ENCODE peak calls at places on chromosomes 16 and 17, in nine cellular contexts. One of them, this sample, is unnamed.

GRCh38 chr17:45384800-45385262 is 47.8 kb downstream of the ARHGAP27 start:
- DNase-seq in mucosa of descending colon: no peak
- DNase-seq in tibial artery: no peak
- DNase-seq in bronchial epithelial cell: no peak
- DNase-seq in IMR-90: no peak
- DNase-seq in fibroblast of pulmonary artery: no peak
- DNase-seq in tibial nerve: no peak
- DNase-seq in CD8-positive, alpha-beta T cell: no peak
- DNase-seq in MM.1S: no peak
- DNase-seq in this sample: no peak

GRCh38 chr17:34361478-34362061 is 1.5 kb downstream of the CCL1 start:
- DNase-seq in fibroblast of pulmonary artery: peak
- DNase-seq in IMR-90: peak
- DNase-seq in tibial nerve: peak
- DNase-seq in CD8-positive, alpha-beta T cell: peak
- DNase-seq in bronchial epithelial cell: peak
- DNase-seq in tibial artery: peak
- DNase-seq in mucosa of descending colon: peak
- DNase-seq in MM.1S: peak
- DNase-seq in this sample: peak

GRCh38 chr17:37605813-37606505 is 3.3 kb downstream of the SYNRG start:
- DNase-seq in fibroblast of pulmonary artery: no peak
- DNase-seq in IMR-90: no peak
- DNase-seq in bronchial epithelial cell: no peak
- DNase-seq in tibial nerve: no peak
- DNase-seq in CD8-positive, alpha-beta T cell: peak
- DNase-seq in tibial artery: no peak
- DNase-seq in mucosa of descending colon: no peak
- DNase-seq in MM.1S: peak
- DNase-seq in this sample: peak

GRCh38 chr16:48277158-48277557 is 29.8 kb upstream of the ABCC11 start:
- DNase-seq in MM.1S: no peak
- DNase-seq in mucosa of descending colon: peak
- DNase-seq in CD8-positive, alpha-beta T cell: no peak
- DNase-seq in tibial nerve: no peak
- DNase-seq in tibial artery: no peak
- DNase-seq in IMR-90: no peak
- DNase-seq in fibroblast of pulmonary artery: no peak
- DNase-seq in bronchial epithelial cell: peak
- DNase-seq in this sample: no peak

GRCh38 chr16:66604376-66605176 is at the start of gene CMTM3:
- DNase-seq in tibial artery: peak
- DNase-seq in bronchial epithelial cell: no peak
- DNase-seq in MM.1S: peak
- DNase-seq in fibroblast of pulmonary artery: peak
- DNase-seq in CD8-positive, alpha-beta T cell: peak
- DNase-seq in tibial nerve: peak
- DNase-seq in mucosa of descending colon: peak
- DNase-seq in IMR-90: peak
- DNase-seq in this sample: peak

GRCh38 chr16:47719713-47720112 is 258.6 kb downstream of the PHKB start:
- DNase-seq in MM.1S: no peak
- DNase-seq in bronchial epithelial cell: no peak
- DNase-seq in fibroblast of pulmonary artery: no peak
- DNase-seq in IMR-90: no peak
- DNase-seq in CD8-positive, alpha-beta T cell: no peak
- DNase-seq in mucosa of descending colon: no peak
- DNase-seq in tibial artery: no peak
- DNase-seq in tibial nerve: no peak
- DNase-seq in this sample: no peak

GRCh38 chr17:9151091-9151490 is 129.8 kb downstream of the NTN1 start:
- DNase-seq in CD8-positive, alpha-beta T cell: no peak
- DNase-seq in mucosa of descending colon: no peak
- DNase-seq in MM.1S: no peak
- DNase-seq in tibial nerve: no peak
- DNase-seq in tibial artery: no peak
- DNase-seq in bronchial epithelial cell: no peak
- DNase-seq in fibroblast of pulmonary artery: no peak
- DNase-seq in IMR-90: no peak
- DNase-seq in this sample: no peak

GRCh38 chr16:19886061-19886792 is 1.6 kb upstream of the GPRC5B start:
- DNase-seq in tibial artery: peak
- DNase-seq in fibroblast of pulmonary artery: peak
- DNase-seq in tibial nerve: peak
- DNase-seq in IMR-90: peak
- DNase-seq in bronchial epithelial cell: peak
- DNase-seq in MM.1S: peak
- DNase-seq in mucosa of descending colon: peak
- DNase-seq in CD8-positive, alpha-beta T cell: peak
- DNase-seq in this sample: peak

GRCh38 chr16:13077816-13078215 is 176.4 kb downstream of the SHISA9 start:
- DNase-seq in MM.1S: no peak
- DNase-seq in CD8-positive, alpha-beta T cell: no peak
- DNase-seq in fibroblast of pulmonary artery: no peak
- DNase-seq in bronchial epithelial cell: no peak
- DNase-seq in tibial nerve: no peak
- DNase-seq in tibial artery: no peak
- DNase-seq in IMR-90: no peak
- DNase-seq in mucosa of descending colon: no peak
- DNase-seq in this sample: no peak

GRCh38 chr17:48307814-48308411 is 122.1 kb downstream of the SKAP1 start:
- DNase-seq in MM.1S: peak
- DNase-seq in CD8-positive, alpha-beta T cell: peak
- DNase-seq in IMR-90: peak
- DNase-seq in fibroblast of pulmonary artery: peak
- DNase-seq in tibial nerve: no peak
- DNase-seq in tibial artery: peak
- DNase-seq in mucosa of descending colon: peak
- DNase-seq in bronchial epithelial cell: peak
- DNase-seq in this sample: peak

GRCh38 chr17:57401556-57402488 is 145.5 kb downstream of the MSI2 start:
- DNase-seq in mucosa of descending colon: no peak
- DNase-seq in IMR-90: no peak
- DNase-seq in tibial nerve: no peak
- DNase-seq in MM.1S: no peak
- DNase-seq in bronchial epithelial cell: no peak
- DNase-seq in tibial artery: no peak
- DNase-seq in fibroblast of pulmonary artery: no peak
- DNase-seq in CD8-positive, alpha-beta T cell: no peak
- DNase-seq in this sample: no peak

GRCh38 chr17:43994272-43995149 is 9.9 kb upstream of the NAGS start:
- DNase-seq in mucosa of descending colon: peak
- DNase-seq in tibial artery: peak
- DNase-seq in IMR-90: peak
- DNase-seq in tibial nerve: no peak
- DNase-seq in bronchial epithelial cell: no peak
- DNase-seq in CD8-positive, alpha-beta T cell: peak
- DNase-seq in fibroblast of pulmonary artery: peak
- DNase-seq in MM.1S: peak
- DNase-seq in this sample: peak

GRCh38 chr16:75264999-75265910 is 13.8 kb upstream of the BCAR1 start:
- DNase-seq in CD8-positive, alpha-beta T cell: no peak
- DNase-seq in IMR-90: no peak
- DNase-seq in MM.1S: no peak
- DNase-seq in fibroblast of pulmonary artery: no peak
- DNase-seq in mucosa of descending colon: peak
- DNase-seq in tibial artery: peak
- DNase-seq in bronchial epithelial cell: no peak
- DNase-seq in tibial nerve: no peak
- DNase-seq in this sample: no peak

DNA sequence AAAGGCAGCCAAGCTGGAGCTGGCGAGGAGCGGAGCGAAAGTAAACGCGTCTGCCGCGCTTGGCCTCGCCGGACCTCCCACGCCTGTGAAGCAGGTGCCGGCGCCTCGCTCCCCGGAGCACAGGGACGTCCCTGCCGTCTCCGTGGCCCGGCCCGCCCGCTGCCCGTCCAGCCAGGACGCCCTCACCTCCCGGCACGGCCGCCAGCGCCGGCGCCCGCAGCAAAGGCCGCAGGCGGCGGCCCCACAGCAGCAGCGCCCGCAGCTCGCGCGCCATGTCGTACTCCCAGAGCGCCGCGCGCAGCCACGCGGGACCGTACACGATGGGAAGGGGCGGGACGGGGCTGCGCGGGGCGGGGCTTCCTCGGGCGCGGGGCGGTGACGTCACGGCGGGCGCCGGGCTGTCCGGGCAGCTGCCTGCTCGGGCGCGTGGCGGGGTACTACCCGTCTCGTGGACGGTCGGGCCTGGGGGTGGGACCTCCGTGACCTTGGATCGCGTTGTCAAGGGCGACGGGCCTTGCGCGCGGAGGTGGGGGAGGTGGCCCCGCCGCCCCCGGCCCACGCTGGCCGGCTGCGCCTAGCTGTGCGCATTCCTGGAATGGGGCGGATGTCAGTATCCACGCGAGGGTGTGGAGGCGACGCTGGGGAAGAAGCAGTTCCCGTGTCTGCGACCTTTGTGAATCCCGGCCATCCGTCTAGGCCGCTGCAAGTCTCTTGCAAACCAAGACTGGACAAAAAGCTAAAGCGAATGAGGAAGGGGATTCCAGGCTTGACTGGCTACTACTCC is at the start of gene TRAP1:
- DNase-seq in IMR-90: peak
- DNase-seq in fibroblast of pulmonary artery: peak
- DNase-seq in CD8-positive, alpha-beta T cell: peak
- DNase-seq in MM.1S: peak
- DNase-seq in mucosa of descending colon: peak
- DNase-seq in bronchial epithelial cell: peak
- DNase-seq in tibial nerve: peak
- DNase-seq in tibial artery: peak
- DNase-seq in this sample: peak
- H3K4me3 ChIP-seq in IMR-90: peak
- H3K4me3 ChIP-seq in fibroblast of pulmonary artery: peak
- H3K4me3 ChIP-seq in CD8-positive, alpha-beta T cell: peak
- H3K4me3 ChIP-seq in MM.1S: peak
- H3K4me3 ChIP-seq in mucosa of descending colon: peak
- H3K4me3 ChIP-seq in bronchial epithelial cell: peak
- H3K4me3 ChIP-seq in tibial nerve: peak
- H3K4me3 ChIP-seq in tibial artery: peak
- H3K4me3 ChIP-seq in this sample: peak

DNA sequence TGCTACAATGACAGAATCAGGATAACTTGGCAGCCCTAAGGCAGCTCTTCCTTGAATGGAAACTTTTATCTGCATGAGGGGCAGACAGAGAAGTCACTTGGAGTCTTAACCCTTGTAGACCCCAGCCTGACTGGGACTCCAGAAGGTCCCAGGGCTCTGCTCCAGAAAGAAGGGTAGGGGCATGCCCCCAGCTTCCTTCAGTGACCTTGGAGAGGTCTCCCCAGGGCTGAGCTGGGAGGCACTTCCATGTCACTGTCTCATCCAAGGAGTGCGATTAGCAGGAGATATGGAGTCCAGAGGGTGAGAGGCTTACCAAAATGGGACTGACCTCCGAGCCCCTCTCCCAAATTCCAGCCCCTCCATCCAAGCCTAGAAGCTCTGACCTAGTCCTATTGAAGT is 3.4 kb upstream of the NLRC5 start:
- DNase-seq in fibroblast of pulmonary artery: no peak
- DNase-seq in bronchial epithelial cell: no peak
- DNase-seq in tibial nerve: no peak
- DNase-seq in MM.1S: no peak
- DNase-seq in CD8-positive, alpha-beta T cell: no peak
- DNase-seq in mucosa of descending colon: no peak
- DNase-seq in tibial artery: peak
- DNase-seq in IMR-90: no peak
- DNase-seq in this sample: no peak
- H3K4me3 ChIP-seq in fibroblast of pulmonary artery: no peak
- H3K4me3 ChIP-seq in bronchial epithelial cell: no peak
- H3K4me3 ChIP-seq in tibial nerve: no peak
- H3K4me3 ChIP-seq in MM.1S: no peak
- H3K4me3 ChIP-seq in CD8-positive, alpha-beta T cell: no peak
- H3K4me3 ChIP-seq in mucosa of descending colon: no peak
- H3K4me3 ChIP-seq in tibial artery: no peak
- H3K4me3 ChIP-seq in IMR-90: no peak
- H3K4me3 ChIP-seq in this sample: no peak

GRCh38 chr16:49500211-49500610 is 126.6 kb downstream of the C16orf78 start:
- DNase-seq in tibial artery: peak
- DNase-seq in fibroblast of pulmonary artery: no peak
- DNase-seq in IMR-90: no peak
- DNase-seq in MM.1S: no peak
- DNase-seq in mucosa of descending colon: no peak
- DNase-seq in tibial nerve: no peak
- DNase-seq in CD8-positive, alpha-beta T cell: no peak
- DNase-seq in bronchial epithelial cell: no peak
- DNase-seq in this sample: no peak
- H3K4me3 ChIP-seq in tibial artery: no peak
- H3K4me3 ChIP-seq in fibroblast of pulmonary artery: no peak
- H3K4me3 ChIP-seq in IMR-90: no peak
- H3K4me3 ChIP-seq in MM.1S: no peak
- H3K4me3 ChIP-seq in mucosa of descending colon: no peak
- H3K4me3 ChIP-seq in tibial nerve: no peak
- H3K4me3 ChIP-seq in CD8-positive, alpha-beta T cell: no peak
- H3K4me3 ChIP-seq in bronchial epithelial cell: no peak
- H3K4me3 ChIP-seq in this sample: no peak

GRCh38 chr17:42522798-42523278 is 13.2 kb upstream of the NAGLU start:
- DNase-seq in mucosa of descending colon: peak
- DNase-seq in tibial artery: no peak
- DNase-seq in CD8-positive, alpha-beta T cell: no peak
- DNase-seq in fibroblast of pulmonary artery: no peak
- DNase-seq in tibial nerve: no peak
- DNase-seq in IMR-90: no peak
- DNase-seq in bronchial epithelial cell: no peak
- DNase-seq in MM.1S: no peak
- DNase-seq in this sample: no peak

GRCh38 chr17:42521036-42521435 is 15.0 kb upstream of the NAGLU start:
- DNase-seq in CD8-positive, alpha-beta T cell: no peak
- DNase-seq in MM.1S: no peak
- DNase-seq in bronchial epithelial cell: no peak
- DNase-seq in IMR-90: no peak
- DNase-seq in tibial artery: no peak
- DNase-seq in mucosa of descending colon: peak
- DNase-seq in tibial nerve: no peak
- DNase-seq in fibroblast of pulmonary artery: no peak
- DNase-seq in this sample: no peak

GRCh38 chr17:42521666-42522262 is 14.3 kb upstream of the NAGLU start:
- DNase-seq in bronchial epithelial cell: no peak
- DNase-seq in IMR-90: no peak
- DNase-seq in tibial nerve: no peak
- DNase-seq in fibroblast of pulmonary artery: no peak
- DNase-seq in CD8-positive, alpha-beta T cell: no peak
- DNase-seq in MM.1S: no peak
- DNase-seq in tibial artery: peak
- DNase-seq in mucosa of descending colon: peak
- DNase-seq in this sample: no peak

GRCh38 chr17:42520540-42520951 is 15.5 kb upstream of the NAGLU start:
- DNase-seq in fibroblast of pulmonary artery: no peak
- DNase-seq in bronchial epithelial cell: no peak
- DNase-seq in IMR-90: no peak
- DNase-seq in mucosa of descending colon: peak
- DNase-seq in tibial nerve: no peak
- DNase-seq in MM.1S: no peak
- DNase-seq in tibial artery: no peak
- DNase-seq in CD8-positive, alpha-beta T cell: peak
- DNase-seq in this sample: no peak

DNA sequence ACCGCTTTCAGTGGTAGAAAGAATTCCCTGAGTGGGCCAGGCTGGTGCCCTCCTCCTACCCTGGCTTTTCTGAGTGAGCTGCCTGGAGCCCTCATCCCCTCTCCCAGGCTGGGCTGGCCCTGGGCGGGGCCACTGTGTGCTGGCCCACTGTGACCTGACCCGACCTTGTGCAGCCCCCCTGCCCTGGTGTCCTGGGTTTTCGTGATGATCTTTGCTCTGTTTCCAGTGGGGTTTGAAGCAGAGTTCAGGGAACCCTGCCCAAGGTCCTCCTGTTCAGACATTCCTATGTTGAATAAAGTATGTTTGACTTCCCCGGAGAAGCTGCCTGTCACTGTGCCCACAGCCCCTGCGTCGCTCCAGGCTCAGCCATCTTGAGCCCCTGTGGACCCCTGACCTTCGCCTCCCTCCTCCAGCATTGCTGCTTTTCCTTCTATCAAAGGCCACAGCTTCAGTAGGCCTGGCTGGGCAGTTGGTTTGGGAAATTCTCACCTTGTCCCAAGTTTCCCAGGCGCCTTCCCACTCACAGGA is 13.7 kb upstream of the NAGLU start:
- DNase-seq in tibial nerve: no peak
- DNase-seq in fibroblast of pulmonary artery: no peak
- DNase-seq in mucosa of descending colon: peak
- DNase-seq in bronchial epithelial cell: no peak
- DNase-seq in tibial artery: no peak
- DNase-seq in IMR-90: no peak
- DNase-seq in MM.1S: no peak
- DNase-seq in CD8-positive, alpha-beta T cell: no peak
- DNase-seq in this sample: no peak
- H3K4me3 ChIP-seq in tibial nerve: no peak
- H3K4me3 ChIP-seq in fibroblast of pulmonary artery: no peak
- H3K4me3 ChIP-seq in mucosa of descending colon: no peak
- H3K4me3 ChIP-seq in bronchial epithelial cell: no peak
- H3K4me3 ChIP-seq in tibial artery: no peak
- H3K4me3 ChIP-seq in IMR-90: no peak
- H3K4me3 ChIP-seq in MM.1S: no peak
- H3K4me3 ChIP-seq in CD8-positive, alpha-beta T cell: no peak
- H3K4me3 ChIP-seq in this sample: no peak

This sample was measured in Jurkat, Clone E6-1.